ENCODE peak calls at places on chromosome 16, in seven cellular contexts. One of them, this sample, is unnamed.

GRCh38 chr16:4314532-4315184 is 1.2 kb upstream of the GLIS2 start:
- DNase-seq in K562: no peak
- DNase-seq in IMR-90: peak
- DNase-seq in HepG2: no peak
- DNase-seq in A549: peak
- DNase-seq in H1: no peak
- DNase-seq in SK-N-SH: peak
- DNase-seq in this sample: no peak

GRCh38 chr16:52671560-52671959 is 124.6 kb upstream of the TOX3 start:
- DNase-seq in K562: no peak
- DNase-seq in IMR-90: no peak
- DNase-seq in HepG2: no peak
- DNase-seq in A549: no peak
- DNase-seq in H1: no peak
- DNase-seq in SK-N-SH: no peak
- DNase-seq in this sample: no peak

GRCh38 chr16:25633549-25633948 is 58.2 kb upstream of the HS3ST4 start:
- DNase-seq in K562: peak
- DNase-seq in IMR-90: no peak
- DNase-seq in HepG2: peak
- DNase-seq in A549: no peak
- DNase-seq in H1: peak
- DNase-seq in SK-N-SH: no peak
- DNase-seq in this sample: no peak

GRCh38 chr16:89845417-89845816 is 17.1 kb downstream of the SPIRE2 start:
- DNase-seq in K562: no peak
- DNase-seq in IMR-90: no peak
- DNase-seq in HepG2: no peak
- DNase-seq in A549: no peak
- DNase-seq in H1: no peak
- DNase-seq in SK-N-SH: no peak
- DNase-seq in this sample: no peak

GRCh38 chr16:85583491-85584181 is 29.5 kb upstream of the GSE1 start:
- DNase-seq in K562: no peak
- DNase-seq in IMR-90: peak
- DNase-seq in HepG2: no peak
- DNase-seq in A549: no peak
- DNase-seq in H1: peak
- DNase-seq in SK-N-SH: peak
- DNase-seq in this sample: no peak

GRCh38 chr16:23187341-23187740 is 4.8 kb downstream of the SCNN1G start:
- DNase-seq in K562: no peak
- DNase-seq in IMR-90: no peak
- DNase-seq in HepG2: no peak
- DNase-seq in A549: no peak
- DNase-seq in H1: no peak
- DNase-seq in SK-N-SH: no peak
- DNase-seq in this sample: no peak

GRCh38 chr16:88469615-88470395 is 16.7 kb downstream of the ZFPM1 start:
- DNase-seq in K562: no peak
- DNase-seq in IMR-90: no peak
- DNase-seq in HepG2: no peak
- DNase-seq in A549: no peak
- DNase-seq in H1: no peak
- DNase-seq in SK-N-SH: no peak
- DNase-seq in this sample: no peak

GRCh38 chr16:35252356-35252936 is 1793.0 kb downstream of the TP53TG3F start:
- DNase-seq in K562: no peak
- DNase-seq in IMR-90: peak
- DNase-seq in HepG2: no peak
- DNase-seq in A549: no peak
- DNase-seq in H1: no peak
- DNase-seq in SK-N-SH: no peak
- DNase-seq in this sample: no peak

GRCh38 chr16:55949518-55949917 is 74.3 kb upstream of the CES5A start:
- DNase-seq in K562: no peak
- DNase-seq in IMR-90: peak
- DNase-seq in HepG2: no peak
- DNase-seq in A549: no peak
- DNase-seq in H1: no peak
- DNase-seq in SK-N-SH: no peak
- DNase-seq in this sample: no peak

GRCh38 chr16:14168146-14168545 is 97.0 kb downstream of the MRTFB start:
- DNase-seq in K562: peak
- DNase-seq in IMR-90: no peak
- DNase-seq in HepG2: no peak
- DNase-seq in A549: no peak
- DNase-seq in H1: no peak
- DNase-seq in SK-N-SH: no peak
- DNase-seq in this sample: no peak

GRCh38 chr16:66894055-66894454 is 13.7 kb downstream of the PDP2 start:
- DNase-seq in K562: no peak
- DNase-seq in IMR-90: no peak
- DNase-seq in HepG2: no peak
- DNase-seq in A549: no peak
- DNase-seq in H1: no peak
- DNase-seq in SK-N-SH: no peak
- DNase-seq in this sample: no peak

GRCh38 chr16:84617068-84617630 is 729 bp downstream of the COTL1 start:
- DNase-seq in K562: no peak
- DNase-seq in IMR-90: no peak
- DNase-seq in HepG2: no peak
- DNase-seq in A549: no peak
- DNase-seq in H1: no peak
- DNase-seq in SK-N-SH: peak
- DNase-seq in this sample: no peak

GRCh38 chr16:84893849-84894599 is 74.2 kb downstream of the CRISPLD2 start:
- DNase-seq in K562: no peak
- DNase-seq in IMR-90: no peak
- DNase-seq in HepG2: peak
- DNase-seq in A549: no peak
- DNase-seq in H1: no peak
- DNase-seq in SK-N-SH: no peak
- DNase-seq in this sample: peak

GRCh38 chr16:2229091-2229490 is 5.7 kb downstream of the E4F1 start:
- DNase-seq in K562: no peak
- DNase-seq in IMR-90: no peak
- DNase-seq in HepG2: no peak
- DNase-seq in A549: no peak
- DNase-seq in H1: no peak
- DNase-seq in SK-N-SH: no peak
- DNase-seq in this sample: no peak

GRCh38 chr16:4214215-4214621 is 27.7 kb downstream of the SRL start:
- DNase-seq in K562: no peak
- DNase-seq in IMR-90: peak
- DNase-seq in HepG2: peak
- DNase-seq in A549: peak
- DNase-seq in H1: peak
- DNase-seq in SK-N-SH: no peak
- DNase-seq in this sample: no peak

GRCh38 chr16:21611178-21611545 is 11.8 kb downstream of the METTL9 start:
- DNase-seq in K562: no peak
- DNase-seq in IMR-90: peak
- DNase-seq in HepG2: no peak
- DNase-seq in A549: no peak
- DNase-seq in H1: no peak
- DNase-seq in SK-N-SH: no peak
- DNase-seq in this sample: no peak

GRCh38 chr16:66603537-66604375 is 748 bp upstream of the CMTM3 start:
- DNase-seq in K562: peak
- DNase-seq in IMR-90: peak
- DNase-seq in HepG2: peak
- DNase-seq in A549: peak
- DNase-seq in H1: no peak
- DNase-seq in SK-N-SH: peak
- DNase-seq in this sample: no peak

GRCh38 chr16:48014349-48015135 is 141.3 kb downstream of the ABCC12 start:
- DNase-seq in K562: no peak
- DNase-seq in IMR-90: peak
- DNase-seq in HepG2: peak
- DNase-seq in A549: peak
- DNase-seq in H1: no peak
- DNase-seq in SK-N-SH: no peak
- DNase-seq in this sample: no peak

GRCh38 chr16:25192096-25192495 is 24.7 kb upstream of the AQP8 start:
- DNase-seq in K562: no peak
- DNase-seq in IMR-90: peak
- DNase-seq in HepG2: no peak
- DNase-seq in A549: no peak
- DNase-seq in H1: no peak
- DNase-seq in SK-N-SH: no peak
- DNase-seq in this sample: no peak

GRCh38 chr16:16116841-16117240 is 106.5 kb downstream of the ABCC6 start:
- DNase-seq in K562: no peak
- DNase-seq in IMR-90: no peak
- DNase-seq in HepG2: no peak
- DNase-seq in A549: no peak
- DNase-seq in H1: no peak
- DNase-seq in SK-N-SH: no peak
- DNase-seq in this sample: no peak

DNA sequence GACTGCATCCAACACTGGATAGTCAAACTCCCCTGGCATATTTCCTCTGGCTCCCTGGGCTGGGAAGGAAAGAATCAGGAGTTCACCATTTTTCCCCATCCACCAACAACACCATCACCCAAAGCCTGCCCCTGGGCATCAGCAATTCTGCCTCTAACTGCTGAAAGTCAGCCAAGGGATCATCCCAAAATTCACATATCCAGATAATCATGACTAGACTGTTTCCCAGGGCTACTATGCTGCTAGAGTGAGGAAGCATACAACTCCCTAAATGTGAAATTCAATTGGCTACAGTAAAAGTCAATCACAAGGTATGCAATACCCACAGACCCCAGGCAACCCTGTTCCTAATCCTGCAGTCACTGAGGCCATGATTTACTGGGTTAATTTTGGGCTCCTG is 230.6 kb downstream of the C16orf95 start:
- DNase-seq in K562: no peak
- DNase-seq in IMR-90: peak
- DNase-seq in HepG2: no peak
- DNase-seq in A549: no peak
- DNase-seq in H1: no peak
- DNase-seq in SK-N-SH: no peak
- DNase-seq in this sample: no peak
- TF ChIP-seq RFX5 in K562: no peak
- TF ChIP-seq RFX5 in IMR-90: no peak
- TF ChIP-seq RFX5 in HepG2: no peak
- TF ChIP-seq RFX5 in A549: no peak
- TF ChIP-seq RFX5 in H1: no peak
- TF ChIP-seq RFX5 in SK-N-SH: no peak
- TF ChIP-seq RFX5 in this sample: no peak

GRCh38 chr16:12089492-12090161 is 113.1 kb downstream of the SNX29 start:
- DNase-seq in K562: peak
- DNase-seq in IMR-90: peak
- DNase-seq in HepG2: peak
- DNase-seq in A549: no peak
- DNase-seq in H1: no peak
- DNase-seq in SK-N-SH: no peak
- DNase-seq in this sample: no peak
- TF ChIP-seq RFX5 in K562: no peak
- TF ChIP-seq RFX5 in IMR-90: no peak
- TF ChIP-seq RFX5 in HepG2: no peak
- TF ChIP-seq RFX5 in A549: no peak
- TF ChIP-seq RFX5 in H1: no peak
- TF ChIP-seq RFX5 in SK-N-SH: no peak
- TF ChIP-seq RFX5 in this sample: no peak

DNA sequence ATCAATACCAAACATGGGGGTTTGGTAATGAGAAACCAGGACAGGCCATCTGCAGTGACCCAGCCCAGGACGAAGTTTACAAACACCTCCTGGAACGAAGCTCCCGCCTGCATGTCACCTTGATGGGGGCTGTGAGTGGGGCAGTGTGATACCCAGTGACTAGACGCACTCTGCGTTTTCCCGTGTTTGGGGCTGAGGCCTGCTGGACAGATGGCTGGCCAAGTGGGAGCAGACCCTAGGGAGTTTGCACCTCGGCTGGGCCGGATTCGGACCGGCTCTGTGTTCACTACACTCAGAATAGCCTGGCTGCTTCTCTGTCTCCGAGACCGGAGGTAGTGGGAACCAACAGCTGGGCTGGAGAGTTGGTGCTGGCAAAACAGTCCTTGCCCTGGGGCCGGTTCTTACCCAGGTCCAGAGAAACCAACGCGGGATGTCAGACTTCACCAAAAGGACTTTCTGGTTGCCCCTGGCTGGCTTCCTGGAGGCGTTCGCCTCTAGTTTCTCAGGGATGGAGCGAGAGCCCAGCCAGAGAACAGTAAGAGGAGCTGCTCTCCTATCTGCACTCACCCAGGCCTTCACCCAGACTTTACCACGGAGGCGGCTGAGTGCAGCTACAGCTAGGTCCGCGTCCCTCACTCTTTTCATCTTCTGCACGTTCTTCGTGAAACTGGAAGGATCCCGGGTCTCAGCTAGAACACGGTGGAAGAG is 20.4 kb downstream of the CARHSP1 start:
- DNase-seq in K562: no peak
- DNase-seq in IMR-90: no peak
- DNase-seq in HepG2: no peak
- DNase-seq in A549: no peak
- DNase-seq in H1: no peak
- DNase-seq in SK-N-SH: peak
- DNase-seq in this sample: no peak
- TF ChIP-seq RFX5 in K562: no peak
- TF ChIP-seq RFX5 in IMR-90: no peak
- TF ChIP-seq RFX5 in HepG2: no peak
- TF ChIP-seq RFX5 in A549: no peak
- TF ChIP-seq RFX5 in H1: no peak
- TF ChIP-seq RFX5 in SK-N-SH: no peak
- TF ChIP-seq RFX5 in this sample: no peak

GRCh38 chr16:6484121-6484520 is 848.5 kb upstream of the RBFOX1 start:
- DNase-seq in K562: no peak
- DNase-seq in IMR-90: no peak
- DNase-seq in HepG2: no peak
- DNase-seq in A549: no peak
- DNase-seq in H1: no peak
- DNase-seq in SK-N-SH: no peak
- DNase-seq in this sample: no peak
- TF ChIP-seq RFX5 in K562: no peak
- TF ChIP-seq RFX5 in IMR-90: no peak
- TF ChIP-seq RFX5 in HepG2: no peak
- TF ChIP-seq RFX5 in A549: no peak
- TF ChIP-seq RFX5 in H1: no peak
- TF ChIP-seq RFX5 in SK-N-SH: no peak
- TF ChIP-seq RFX5 in this sample: no peak

DNA sequence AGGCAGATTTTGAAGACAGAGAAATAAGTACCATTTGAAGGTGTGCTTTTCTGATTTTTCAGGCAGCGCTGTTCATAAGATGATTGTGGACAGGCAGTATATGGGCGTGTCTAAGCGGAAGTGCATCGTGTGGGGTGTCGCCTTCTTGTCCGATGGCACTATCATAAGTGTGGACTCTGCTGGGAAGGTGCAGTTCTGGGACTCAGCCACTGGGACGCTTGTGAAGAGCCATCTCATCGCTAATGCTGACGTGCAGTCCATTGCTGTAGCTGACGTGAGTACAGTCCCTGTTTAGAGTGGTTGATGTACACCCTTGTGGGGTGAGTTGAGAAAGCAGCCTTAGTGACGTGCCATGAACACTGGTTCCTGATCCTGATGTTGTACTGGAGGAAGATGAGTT is 10.7 kb downstream of the UTP4 start:
- DNase-seq in K562: peak
- DNase-seq in IMR-90: no peak
- DNase-seq in HepG2: peak
- DNase-seq in A549: peak
- DNase-seq in H1: no peak
- DNase-seq in SK-N-SH: peak
- DNase-seq in this sample: no peak
- TF ChIP-seq RFX5 in K562: no peak
- TF ChIP-seq RFX5 in IMR-90: no peak
- TF ChIP-seq RFX5 in HepG2: no peak
- TF ChIP-seq RFX5 in A549: no peak
- TF ChIP-seq RFX5 in H1: no peak
- TF ChIP-seq RFX5 in SK-N-SH: no peak
- TF ChIP-seq RFX5 in this sample: no peak